ENCODE peak calls at places on chromosomes 11 and 22, in five cellular contexts. C is K562, S is A549, I is HepG2, W is GM12878. B is an unnamed sample.

GRCh38 chr11:77695417-77695816 is 57.8 kb upstream of the CLNS1A start:
- DNase-seq in C (no peak), W (no peak), I (no peak), S (no peak), B (no peak)

GRCh38 chr11:19460718-19461405 is 220.1 kb upstream of the E2F8 start:
- DNase-seq in I (no peak), S (no peak), C (no peak), W (no peak), B (no peak)

GRCh38 chr11:12704049-12704448 is 29.8 kb downstream of the TEAD1 start:
- DNase-seq in C (no peak), I (no peak), S (no peak), W (no peak), B (no peak)

GRCh38 chr11:14969922-14970323 is 2.2 kb downstream of the CALCA start:
- DNase-seq in I (peak; percentile 28), W (no peak), C (peak; percentile 37), S (peak; percentile 50), B (peak; percentile 86)

GRCh38 chr22:41367680-41368542 is 13.8 kb upstream of the TEF start:
- DNase-seq in W (no peak), C (no peak), S (no peak), I (peak; percentile 39), B (peak; percentile 45)

GRCh38 chr11:108466405-108466804 is 924 bp downstream of the C11orf65 start:
- DNase-seq in C (no peak), S (no peak), I (no peak), W (no peak), B (no peak)

GRCh38 chr22:46843691-46844297 is 81.3 kb downstream of the TBC1D22A start:
- DNase-seq in S (no peak), I (no peak), W (no peak), C (no peak), B (no peak)

GRCh38 chr22:28505416-28506156 is 174.1 kb downstream of the TTC28 start:
- DNase-seq in S (no peak), W (no peak), C (no peak), I (no peak), B (no peak)

GRCh38 chr22:35480143-35480542 is 60.5 kb upstream of the RASD2 start:
- DNase-seq in W (no peak), C (no peak), I (no peak), S (no peak), B (no peak)

GRCh38 chr11:28140689-28141455 is 32.7 kb downstream of the METTL15 start:
- DNase-seq in C (no peak), I (no peak), W (no peak), S (no peak), B (no peak)

GRCh38 chr11:64048042-64048854 is 12.5 kb downstream of the FLRT1 start:
- DNase-seq in S (no peak), I (peak; percentile 66), C (no peak), W (no peak), B (no peak)

GRCh38 chr22:23557036-23557435 is 23.1 kb downstream of the IGLL1 start:
- DNase-seq in I (no peak), C (no peak), S (no peak), W (no peak), B (no peak)

GRCh38 chr22:44215287-44215686 is 34.6 kb downstream of the PARVG start:
- DNase-seq in S (no peak), C (no peak), I (no peak), W (no peak), B (no peak)

GRCh38 chr11:119352857-119353260 is 6.4 kb upstream of the MFRP start:
- DNase-seq in I (peak; percentile 92), S (no peak), C (peak; percentile 63), W (no peak), B (peak; percentile 34)

GRCh38 chr11:3903207-3903896 is 47.9 kb downstream of the STIM1 start:
- DNase-seq in C (no peak), S (no peak), W (no peak), I (no peak), B (no peak)

GRCh38 chr11:94768602-94769511 is 701 bp downstream of the AMOTL1 start:
- DNase-seq in I (no peak), C (peak; percentile 52), W (no peak), S (no peak), B (peak; percentile 65)

GRCh38 chr11:34150494-34151151 is 45.2 kb downstream of the NAT10 start:
- DNase-seq in W (no peak), S (no peak), I (no peak), C (no peak), B (no peak)

GRCh38 chr11:34151916-34152845 is 46.8 kb downstream of the NAT10 start:
- DNase-seq in S (no peak), I (no peak), C (no peak), W (no peak), B (no peak)

GRCh38 chr11:34149786-34150185 is 44.4 kb downstream of the NAT10 start:
- DNase-seq in W (no peak), C (peak; percentile 47), I (no peak), S (peak; percentile 33), B (peak; percentile 61)

GRCh38 chr11:34149274-34149673 is 43.8 kb downstream of the NAT10 start:
- DNase-seq in I (no peak), S (no peak), C (no peak), W (no peak), B (no peak)

DNA sequence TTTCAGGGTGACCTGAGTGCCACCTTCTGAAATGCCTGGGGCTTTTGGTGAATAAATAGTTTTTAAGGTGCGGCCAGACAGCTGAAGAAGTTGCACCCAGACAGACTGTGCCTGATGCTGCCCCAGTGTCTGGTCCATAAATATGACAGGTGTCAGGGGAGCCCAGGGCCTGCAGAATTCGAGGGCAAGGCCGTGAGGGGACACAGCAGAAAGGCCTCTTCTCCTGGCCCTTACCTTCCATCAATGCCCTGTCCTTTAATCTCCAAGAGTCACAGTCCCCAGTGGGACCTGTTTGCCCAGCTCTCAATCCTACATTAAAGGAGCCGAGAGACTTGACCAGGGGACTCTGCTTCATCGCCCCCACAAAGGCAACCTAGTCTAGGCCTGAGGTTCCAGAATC is 45.7 kb downstream of the NAT10 start:
- DNase-seq in I (no peak), S (no peak), C (no peak), W (no peak), B (no peak)
- TF ChIP-seq JUNB in I (no peak), S (no peak), C (no peak), W (no peak), B (no peak)

GRCh38 chr11:36618025-36618700 is 20.1 kb upstream of the RAG2 start:
- DNase-seq in C (no peak), W (no peak), S (no peak), I (no peak), B (no peak)

GRCh38 chr11:36619502-36619901 is 21.5 kb upstream of the RAG2 start:
- DNase-seq in C (no peak), W (no peak), S (no peak), I (no peak), B (no peak)

GRCh38 chr11:36617543-36617942 is 19.5 kb upstream of the RAG2 start:
- DNase-seq in W (no peak), C (no peak), I (no peak), S (no peak), B (no peak)

GRCh38 chr11:36615829-36616228 is 17.8 kb upstream of the RAG2 start:
- DNase-seq in I (no peak), S (no peak), W (no peak), C (no peak), B (no peak)
- TF ChIP-seq JUNB in I (no peak), S (no peak), W (no peak), C (no peak), B (no peak)

GRCh38 chr11:107384136-107384535 is 73.5 kb downstream of the CWF19L2 start:
- DNase-seq in C (no peak), S (no peak), I (no peak), W (no peak), B (no peak)

GRCh38 chr11:107387666-107388065 is 70.0 kb downstream of the CWF19L2 start:
- DNase-seq in I (no peak), W (no peak), S (no peak), C (no peak), B (no peak)

DNA sequence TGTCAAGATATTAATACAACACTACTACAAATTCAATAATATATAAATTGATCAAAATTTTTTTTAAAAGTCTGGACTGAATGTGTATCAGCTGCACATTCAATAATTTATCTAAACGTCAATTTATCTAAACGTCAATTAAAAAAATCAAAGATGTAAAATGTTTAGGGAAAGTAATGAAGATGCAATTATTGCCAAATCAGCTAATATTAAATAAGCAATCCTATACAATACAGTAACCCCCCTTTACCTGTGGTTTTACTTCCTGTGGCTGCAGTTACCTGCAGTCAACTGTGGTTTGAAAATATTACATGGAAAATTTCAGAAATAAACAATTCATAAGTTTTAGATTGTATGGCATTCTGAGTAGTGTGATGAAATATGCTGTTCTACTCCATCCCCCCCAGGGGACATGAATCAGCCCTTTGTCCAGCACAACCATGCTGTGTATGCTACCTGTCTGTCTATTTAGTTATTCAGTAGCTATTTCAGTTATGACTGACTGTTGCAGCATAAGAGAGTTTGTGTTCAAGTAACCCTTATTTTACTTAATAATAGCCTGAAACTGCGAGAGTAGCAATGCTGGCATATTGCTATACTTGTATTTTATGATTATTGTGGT is 72.2 kb downstream of the CWF19L2 start:
- DNase-seq in S (peak; percentile 2), W (no peak), C (no peak), I (peak; percentile 88), B (no peak)
- TF ChIP-seq JUNB in S (no peak), W (no peak), C (no peak), I (no peak), B (no peak)

GRCh38 chr11:111531156-111531555 is 9.4 kb upstream of the LAYN start:
- DNase-seq in S (no peak), W (no peak), C (no peak), I (no peak), B (no peak)

GRCh38 chr11:111526501-111526900 is 11.9 kb downstream of the HOATZ start:
- DNase-seq in I (no peak), W (no peak), C (no peak), S (peak; percentile 49), B (no peak)

GRCh38 chr11:111527279-111527678 is 12.7 kb downstream of the HOATZ start:
- DNase-seq in C (no peak), W (no peak), S (no peak), I (no peak), B (no peak)

GRCh38 chr11:111530091-111530490 is 10.4 kb upstream of the LAYN start:
- DNase-seq in S (no peak), W (no peak), I (no peak), C (no peak), B (no peak)

DNA sequence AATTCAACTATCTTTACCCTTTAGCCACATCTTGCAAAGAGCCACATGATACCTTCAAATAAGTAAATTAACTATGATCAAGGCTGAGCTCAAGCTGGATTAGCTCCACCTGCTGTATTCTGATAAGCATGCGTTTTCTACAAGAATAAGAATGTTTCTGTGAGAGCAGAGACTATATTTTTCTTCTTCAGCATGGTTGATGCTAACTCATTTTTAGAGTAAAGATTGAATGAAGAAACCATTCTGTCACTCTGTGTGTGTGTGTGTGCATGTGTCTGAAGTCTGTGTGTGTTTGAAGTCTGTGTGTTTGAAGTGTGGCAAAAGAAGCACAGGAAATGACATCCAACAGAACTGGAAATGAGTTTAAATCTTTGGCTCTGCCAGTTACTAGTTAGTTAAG is 12.0 kb upstream of the LAYN start:
- DNase-seq in W (no peak), I (no peak), C (no peak), S (no peak), B (no peak)
- TF ChIP-seq JUNB in W (peak; percentile 45), I (no peak), C (no peak), S (no peak), B (no peak)

B was measured in GM23338.